ENCODE peak calls at places on chromosomes 3 and 15, in nine cellular contexts. U is GM23248, I is HCT116, K is tibial nerve, L is heart right ventricle, H is tibial artery, J is AG04450, V is right cardiac atrium, P is Peyer's patch. Z is an unnamed sample. For H3K9me3, the result is how much of the 10 kb centered on the place peaks cover.

GRCh38 chr15:96330064-96330449 is 443 bp upstream of the NR2F2 start:
- DNase-seq in U (peak), H (peak), L (no peak), P (no peak), I (peak), J (no peak), K (peak), V (peak), Z (peak)

GRCh38 chr15:78192826-78193594 is 41.4 kb downstream of the ACSBG1 start:
- DNase-seq in L (no peak), H (no peak), U (no peak), J (no peak), I (no peak), P (no peak), K (no peak), V (no peak), Z (no peak)

GRCh38 chr3:157119369-157119951 is 40.5 kb downstream of the CCNL1 start:
- DNase-seq in J (no peak), I (no peak), H (no peak), V (no peak), L (no peak), P (no peak), U (no peak), K (no peak), Z (no peak)

GRCh38 chr15:88658972-88659931 is 20.4 kb downstream of the ISG20 start:
- DNase-seq in P (no peak), H (peak), V (peak), J (no peak), I (peak), U (peak), K (no peak), L (no peak), Z (no peak)

GRCh38 chr15:78216276-78217229 is 17.8 kb downstream of the ACSBG1 start:
- DNase-seq in J (no peak), K (no peak), U (peak), P (no peak), I (no peak), L (peak), H (no peak), V (peak), Z (no peak)

GRCh38 chr3:47024932-47025331 is 45.5 kb downstream of the NBEAL2 start:
- DNase-seq in V (no peak), P (no peak), L (no peak), U (peak), K (no peak), I (no peak), H (no peak), J (no peak), Z (no peak)

GRCh38 chr3:71397046-71397445 is 186.5 kb downstream of the FOXP1 start:
- DNase-seq in I (peak), H (no peak), P (peak), V (no peak), K (peak), J (no peak), U (peak), L (peak), Z (no peak)

GRCh38 chr15:61820951-61821350 is 239.3 kb downstream of the VPS13C start:
- DNase-seq in U (no peak), J (no peak), H (no peak), P (no peak), K (no peak), I (no peak), L (no peak), V (no peak), Z (no peak)

GRCh38 chr3:143565943-143566342 is 282.3 kb downstream of the SLC9A9 start:
- DNase-seq in U (peak), L (no peak), H (no peak), J (no peak), V (no peak), K (no peak), I (no peak), P (no peak), Z (no peak)

GRCh38 chr15:71203573-71204444 is 88.5 kb downstream of the THSD4 start:
- DNase-seq in K (no peak), L (no peak), J (no peak), P (no peak), I (no peak), H (no peak), V (no peak), U (peak), Z (no peak)

GRCh38 chr3:133457025-133457424 is 57.2 kb downstream of the BFSP2 start:
- DNase-seq in P (no peak), K (no peak), L (no peak), U (no peak), H (no peak), I (no peak), V (no peak), J (no peak), Z (no peak)

GRCh38 chr3:98655666-98656065 is 62.3 kb upstream of the CPOX start:
- DNase-seq in H (no peak), I (no peak), U (peak), V (no peak), L (peak), J (no peak), K (no peak), P (no peak), Z (no peak)

GRCh38 chr15:43514241-43515057 is 3.0 kb upstream of the MAP1A start:
- DNase-seq in V (peak), K (peak), L (peak), J (no peak), P (no peak), H (no peak), U (peak), I (no peak), Z (no peak)

GRCh38 chr3:143098032-143098764 is 21.4 kb upstream of the CHST2 start:
- DNase-seq in H (no peak), L (no peak), K (no peak), P (no peak), U (no peak), V (no peak), J (no peak), I (no peak), Z (no peak)

GRCh38 chr3:196778755-196779154 is 39.1 kb downstream of the PAK2 start:
- DNase-seq in H (no peak), I (no peak), P (no peak), J (peak), K (no peak), L (no peak), U (peak), V (no peak), Z (no peak)

GRCh38 chr3:187401861-187402260 is 33.7 kb downstream of the RTP4 start:
- DNase-seq in H (no peak), K (no peak), L (no peak), P (no peak), V (no peak), J (no peak), I (no peak), U (no peak), Z (no peak)

GRCh38 chr3:44110643-44111042 is 131.0 kb upstream of the TOPAZ1 start:
- DNase-seq in P (no peak), V (no peak), K (no peak), J (no peak), H (no peak), U (no peak), I (no peak), L (no peak), Z (no peak)

GRCh38 chr15:54803139-54803808 is 393.5 kb downstream of the RSL24D1 start:
- DNase-seq in V (no peak), J (no peak), I (no peak), L (no peak), U (no peak), P (no peak), K (no peak), H (no peak), Z (no peak)

GRCh38 chr3:38648024-38648658 is 1.3 kb downstream of the SCN5A start:
- DNase-seq in L (no peak), P (no peak), U (no peak), H (peak), I (no peak), J (no peak), V (no peak), K (no peak), Z (no peak)

GRCh38 chr3:163490119-163490518 is 1588.2 kb downstream of the SI start:
- DNase-seq in U (peak), H (no peak), K (no peak), P (no peak), V (no peak), J (no peak), L (no peak), I (peak), Z (no peak)

GRCh38 chr3:46496745-46497555 is 826 bp upstream of the RTP3 start:
- DNase-seq in K (no peak), J (no peak), I (no peak), V (no peak), H (no peak), P (peak), L (no peak), U (peak), Z (no peak)

GRCh38 chr3:4045756-4046155 is 246.5 kb downstream of the LRRN1 start:
- DNase-seq in P (no peak), H (no peak), K (no peak), J (no peak), V (no peak), I (no peak), L (no peak), U (peak), Z (no peak)

GRCh38 chr3:24812116-24812515 is 317.5 kb upstream of the THRB start:
- DNase-seq in K (no peak), L (no peak), H (no peak), I (no peak), V (no peak), J (no peak), P (no peak), U (no peak), Z (no peak)

GRCh38 chr15:98740963-98741362 is 92.6 kb downstream of the IGF1R start:
- DNase-seq in H (no peak), U (no peak), L (no peak), K (no peak), V (no peak), P (no peak), I (no peak), J (no peak), Z (no peak)

GRCh38 chr3:48130321-48130881 is 57.8 kb downstream of the CDC25A start:
- DNase-seq in H (peak), I (no peak), J (peak), L (peak), V (peak), U (peak), K (peak), P (no peak), Z (peak)

GRCh38 chr3:4994823-4995499 is 15.7 kb downstream of the BHLHE40 start:
- DNase-seq in I (peak), H (peak), V (peak), U (peak), L (peak), J (no peak), K (peak), P (no peak), Z (no peak)

GRCh38 chr3:117059054-117059989 is 349.7 kb downstream of the TUSC7 start:
- DNase-seq in L (no peak), J (no peak), P (no peak), K (no peak), V (no peak), H (no peak), U (peak), I (peak), Z (no peak)

GRCh38 chr3:9198805-9199386 is 50.5 kb downstream of the SRGAP3 start:
- DNase-seq in L (no peak), V (no peak), U (no peak), I (no peak), K (no peak), J (no peak), H (no peak), P (no peak), Z (no peak)

GRCh38 chr3:101202640-101203039 is 117.7 kb downstream of the IMPG2 start:
- DNase-seq in J (no peak), I (no peak), K (no peak), P (no peak), V (no peak), U (no peak), L (no peak), H (no peak), Z (no peak)

GRCh38 chr3:69282191-69282590 is 103.7 kb downstream of the FRMD4B start:
- DNase-seq in K (no peak), H (no peak), I (no peak), P (no peak), J (no peak), L (no peak), U (no peak), V (no peak), Z (no peak)

GRCh38 chr3:184910664-184911063 is 98.7 kb downstream of the VPS8 start:
- DNase-seq in I (no peak), V (no peak), J (no peak), U (no peak), K (no peak), H (no peak), L (no peak), P (no peak), Z (no peak)

GRCh38 chr15:99578809-99579208 is 13.0 kb downstream of the MEF2A start:
- DNase-seq in P (no peak), H (no peak), K (no peak), L (no peak), U (peak), J (no peak), I (no peak), V (no peak), Z (no peak)

GRCh38 chr15:80835338-80835737 is 56.2 kb downstream of the CEMIP start:
- DNase-seq in L (no peak), P (no peak), U (no peak), V (no peak), H (no peak), K (no peak), I (no peak), J (no peak), Z (no peak)

GRCh38 chr3:75396316-75396802 is 267.8 kb upstream of the FRG2C start:
- DNase-seq in P (no peak), J (no peak), V (no peak), K (no peak), H (no peak), U (peak), L (no peak), I (no peak), Z (no peak)

GRCh38 chr3:39142067-39142466 is 11.3 kb downstream of the CSRNP1 start:
- DNase-seq in U (no peak), P (no peak), H (no peak), K (no peak), J (no peak), L (no peak), V (peak), I (no peak), Z (no peak)

GRCh38 chr3:64971584-64971983 is 283.8 kb upstream of the ADAMTS9 start:
- DNase-seq in K (no peak), U (no peak), I (no peak), P (no peak), L (no peak), H (no peak), J (no peak), V (no peak), Z (no peak)

GRCh38 chr3:69419276-69419675 is 33.4 kb upstream of the FRMD4B start:
- DNase-seq in U (no peak), I (no peak), V (no peak), P (no peak), J (no peak), L (no peak), K (no peak), H (no peak), Z (no peak)

GRCh38 chr15:79122943-79123342 is 32.4 kb upstream of the RASGRF1 start:
- DNase-seq in U (no peak), J (no peak), V (no peak), L (no peak), I (no peak), P (no peak), H (no peak), K (no peak), Z (no peak)

GRCh38 chr3:153621988-153622387 is 460.0 kb downstream of the RAP2B start:
- DNase-seq in K (no peak), P (no peak), U (no peak), V (no peak), J (no peak), L (no peak), I (no peak), H (no peak), Z (no peak)

GRCh38 chr15:65396965-65397317 is 19.1 kb upstream of the IGDCC3 start:
- DNase-seq in I (no peak), K (no peak), U (no peak), V (no peak), P (no peak), L (no peak), H (no peak), J (no peak), Z (no peak)

GRCh38 chr15:65394280-65394789 is 16.5 kb upstream of the IGDCC3 start:
- DNase-seq in I (no peak), L (no peak), P (no peak), H (no peak), J (no peak), V (no peak), U (no peak), K (no peak), Z (no peak)

GRCh38 chr15:65396283-65396964 is 18.6 kb upstream of the IGDCC3 start:
- DNase-seq in H (no peak), U (no peak), K (no peak), P (no peak), L (no peak), J (no peak), V (no peak), I (no peak), Z (no peak)

GRCh38 chr15:65394936-65395335 is 17.1 kb upstream of the IGDCC3 start:
- DNase-seq in L (no peak), U (no peak), V (no peak), I (no peak), J (no peak), P (no peak), H (no peak), K (no peak), Z (no peak)

GRCh38 chr15:65395567-65396185 is 17.9 kb upstream of the IGDCC3 start:
- DNase-seq in U (no peak), K (no peak), P (no peak), H (no peak), I (no peak), L (no peak), J (no peak), V (no peak), Z (no peak)
- H3K9me3 ChIP-seq in U (under half), K (under half), P (under half), H (under half), I (under half), L (under half), J (under half), V (under half), Z (under half)

DNA sequence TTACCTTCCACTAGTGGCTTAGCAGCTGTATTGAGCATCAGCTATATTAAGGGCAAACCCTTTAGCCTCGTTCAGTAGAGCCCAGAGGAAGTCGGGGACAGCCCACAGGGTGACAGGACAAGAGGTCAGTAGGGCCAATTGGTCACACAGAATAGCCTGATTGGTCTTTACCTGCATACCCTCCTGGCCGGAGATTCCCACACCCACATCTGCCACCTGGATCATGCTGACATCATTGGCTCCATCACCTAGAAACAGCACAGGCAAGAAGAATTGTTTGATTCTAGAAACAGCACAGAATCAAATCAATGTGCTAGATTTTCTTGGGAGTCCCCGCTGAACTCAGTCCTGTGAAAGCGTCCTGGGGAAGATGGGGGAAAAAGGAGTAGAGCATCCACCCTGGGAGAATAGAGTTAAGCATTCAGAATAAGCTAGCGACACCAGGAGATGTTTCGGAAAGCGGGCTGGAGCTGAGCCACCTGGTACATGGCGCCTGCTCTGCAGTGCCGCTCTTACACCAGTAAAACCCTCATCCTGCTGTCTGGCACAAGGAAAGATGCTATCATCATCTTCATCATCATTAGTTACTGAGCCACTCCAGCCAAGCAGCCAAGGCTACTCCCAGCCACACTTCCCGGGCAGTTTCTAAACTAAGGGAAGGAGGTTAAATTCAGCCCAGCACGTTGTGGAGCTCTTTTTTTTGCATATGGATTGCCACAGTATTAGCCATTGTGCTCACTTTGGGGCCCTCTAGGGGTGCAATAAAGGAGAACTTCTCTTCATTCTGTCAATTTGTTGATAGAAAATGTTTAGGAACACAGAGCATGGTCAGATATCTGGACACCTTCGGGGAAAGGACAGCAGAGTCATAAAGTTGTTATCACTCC is 171.3 kb downstream of the ATP10A start:
- DNase-seq in H (peak), V (no peak), K (no peak), J (no peak), P (no peak), I (no peak), U (peak), L (no peak), Z (no peak)
- H3K9me3 ChIP-seq in H (under half), V (under half), K (under half), J (under half), P (under half), I (under half), U (under half), L (under half), Z (under half)

GRCh38 chr3:1594940-1595339 is 502.1 kb downstream of the CNTN6 start:
- DNase-seq in J (no peak), L (no peak), H (no peak), V (no peak), I (no peak), U (no peak), P (no peak), K (no peak), Z (no peak)

GRCh38 chr3:1587426-1587825 is 494.6 kb downstream of the CNTN6 start:
- DNase-seq in V (no peak), K (no peak), I (no peak), P (no peak), H (no peak), U (no peak), J (no peak), L (no peak), Z (no peak)

GRCh38 chr3:1591327-1592028 is 498.7 kb downstream of the CNTN6 start:
- DNase-seq in J (no peak), K (no peak), I (no peak), H (no peak), P (no peak), U (no peak), L (no peak), V (no peak), Z (no peak)
- H3K9me3 ChIP-seq in J (under half), K (under half), I (under half), H (under half), P (under half), U (under half), L (under half), V (under half), Z (under half)

DNA sequence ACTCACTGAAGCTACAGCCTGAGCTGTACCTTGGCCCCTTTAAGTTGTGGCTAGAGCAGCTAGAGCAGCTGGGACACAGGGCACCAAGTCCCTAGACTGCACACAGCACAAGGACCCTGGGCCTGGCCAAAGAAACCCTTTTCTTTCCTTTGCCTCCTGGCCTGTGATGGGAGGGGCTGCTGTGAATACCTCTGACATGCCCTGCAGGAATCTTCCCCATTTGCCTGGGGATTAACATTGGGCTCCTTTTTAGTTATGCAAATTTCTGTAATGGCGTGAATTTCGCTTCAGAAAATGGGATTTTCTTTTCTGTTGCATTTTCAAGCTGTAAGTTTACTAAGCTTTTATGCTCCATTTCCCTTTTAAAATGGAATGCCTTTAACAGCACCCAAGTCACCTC is 611.2 kb upstream of the ARPP21 start:
- DNase-seq in J (no peak), I (no peak), U (no peak), P (no peak), H (no peak), K (no peak), L (no peak), V (no peak), Z (no peak)
- H3K9me3 ChIP-seq in J (under half), I (under half), U (under half), P (under half), H (under half), K (under half), L (under half), V (under half), Z (under half)

DNA sequence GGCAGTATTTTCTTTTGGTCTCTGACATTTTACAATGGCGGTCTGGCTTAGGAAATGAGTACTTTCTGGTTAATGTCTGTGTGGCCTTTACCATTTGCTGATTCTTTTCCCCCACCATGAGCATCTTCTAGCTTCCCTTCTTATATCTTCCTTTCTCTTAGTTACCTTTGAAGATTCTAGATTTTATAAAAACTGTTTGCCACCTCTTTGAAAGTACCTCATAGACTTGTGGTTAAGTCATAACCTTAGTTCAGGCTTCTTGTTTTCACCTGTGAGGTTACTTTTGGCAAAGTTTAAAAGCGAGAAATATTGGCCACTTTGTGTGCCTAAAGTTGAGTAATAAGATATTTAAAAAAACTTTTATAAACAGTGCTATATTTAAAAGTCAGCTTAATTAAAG is 147.4 kb downstream of the FMN1 start:
- DNase-seq in I (no peak), H (no peak), P (no peak), J (no peak), V (no peak), U (no peak), L (no peak), K (no peak), Z (no peak)
- H3K9me3 ChIP-seq in I (under half), H (under half), P (under half), J (under half), V (under half), U (under half), L (under half), K (under half), Z (under half)

GRCh38 chr3:7709383-7710082 is 792.1 kb upstream of the LMCD1 start:
- DNase-seq in U (no peak), I (peak), V (no peak), P (no peak), H (no peak), K (no peak), L (no peak), J (no peak), Z (no peak)
- H3K9me3 ChIP-seq in U (under half), I (under half), V (under half), P (under half), H (under half), K (under half), L (under half), J (under half), Z (under half)

Z was measured in ovary.